ENCODE peak calls at places on chromosomes 4 and X, in seven cellular contexts. E, G, J, K, U, V and C are unnamed samples. For H3K4me1, the result is how much of the 10 kb centered on the place peaks cover.

GRCh38 chr4:72112514-72113156 is 80.8 kb downstream of the NPFFR2 start:
- DNase-seq in U (no peak), G (no peak), V (peak), E (no peak), K (no peak), J (no peak), C (no peak)

GRCh38 chr4:178063568-178063967 is 621.3 kb upstream of the AGA start:
- DNase-seq in G (no peak), U (no peak), K (no peak), E (no peak), V (no peak), J (no peak), C (no peak)

GRCh38 chrX:132836471-132836870 is 122.0 kb downstream of the HS6ST2 start:
- DNase-seq in V (no peak), E (no peak), G (no peak), K (no peak), J (no peak), U (no peak), C (no peak)

GRCh38 chr4:159296061-159296460 is 193.2 kb downstream of the RAPGEF2 start:
- DNase-seq in E (no peak), J (no peak), U (no peak), K (no peak), G (no peak), V (no peak), C (no peak)

GRCh38 chrX:39905475-39905889 is 192.3 kb downstream of the BCOR start:
- DNase-seq in U (no peak), V (no peak), J (no peak), G (peak), E (peak), K (peak), C (no peak)

GRCh38 chr4:180455226-180455625 is 1788.0 kb upstream of the TENM3 start:
- DNase-seq in K (no peak), V (no peak), G (no peak), E (no peak), U (no peak), J (no peak), C (no peak)

GRCh38 chr4:41839945-41840854 is 91.7 kb upstream of the PHOX2B start:
- DNase-seq in E (no peak), J (no peak), G (no peak), V (no peak), K (no peak), U (no peak), C (no peak)

GRCh38 chr4:68152411-68152810 is 22.7 kb upstream of the TMPRSS11F start:
- DNase-seq in E (no peak), G (no peak), U (no peak), V (peak), J (no peak), K (no peak), C (no peak)

GRCh38 chrX:21781976-21782375 is 24.1 kb upstream of the SMPX start:
- DNase-seq in K (no peak), E (no peak), G (no peak), V (no peak), J (no peak), U (no peak), C (no peak)

GRCh38 chr4:141107927-141108326 is 25.3 kb downstream of the RNF150 start:
- DNase-seq in V (no peak), U (no peak), G (no peak), K (no peak), J (no peak), E (no peak), C (no peak)

GRCh38 chr4:182221987-182222386 is 21.2 kb upstream of the TENM3 start:
- DNase-seq in U (no peak), V (no peak), J (no peak), E (no peak), G (no peak), K (no peak), C (no peak)

GRCh38 chr4:78288327-78288726 is 231.2 kb downstream of the FRAS1 start:
- DNase-seq in E (no peak), V (no peak), J (no peak), G (no peak), K (no peak), U (no peak), C (no peak)

GRCh38 chr4:174228988-174229387 is 54.5 kb downstream of the FBXO8 start:
- DNase-seq in V (no peak), U (no peak), G (no peak), J (no peak), K (no peak), E (no peak), C (no peak)

GRCh38 chr4:177607111-177607573 is 164.9 kb upstream of the AGA start:
- DNase-seq in G (no peak), J (no peak), E (no peak), K (no peak), U (no peak), V (no peak), C (no peak)

GRCh38 chr4:26141916-26142638 is 178.7 kb upstream of the RBPJ start:
- DNase-seq in J (peak), U (no peak), G (peak), V (no peak), E (peak), K (peak), C (peak)

GRCh38 chr4:175106301-175106700 is 188.1 kb downstream of the ADAM29 start:
- DNase-seq in J (no peak), G (no peak), U (no peak), V (no peak), K (no peak), E (no peak), C (no peak)

GRCh38 chr4:159950707-159951106 is 847.8 kb downstream of the RAPGEF2 start:
- DNase-seq in J (no peak), G (no peak), U (no peak), K (no peak), E (no peak), V (no peak), C (no peak)

GRCh38 chr4:147772459-147772969 is 40.6 kb downstream of the ARHGAP10 start:
- DNase-seq in U (no peak), J (no peak), K (no peak), G (no peak), E (no peak), V (no peak), C (no peak)

GRCh38 chr4:74480267-74480666 is 35.3 kb downstream of the AREG start:
- DNase-seq in K (no peak), J (no peak), V (no peak), G (no peak), E (no peak), U (peak), C (no peak)

GRCh38 chr4:132001542-132001941 is 1147.6 kb upstream of the PCDH10 start:
- DNase-seq in G (no peak), K (no peak), E (no peak), J (no peak), U (no peak), V (no peak), C (no peak)

GRCh38 chr4:82785248-82786003 is 13.2 kb downstream of the SCD5 start:
- DNase-seq in V (peak), G (no peak), E (no peak), K (no peak), J (no peak), U (no peak), C (no peak)

GRCh38 chrX:37662181-37662580 is 23.4 kb upstream of the XK start:
- DNase-seq in E (no peak), G (no peak), K (no peak), V (no peak), U (no peak), J (no peak), C (no peak)

GRCh38 chr4:156898373-156899117 is 73.1 kb downstream of the PDGFC start:
- DNase-seq in E (no peak), G (no peak), J (no peak), K (no peak), V (no peak), U (no peak), C (no peak)

GRCh38 chrX:154355776-154356140 is 18.7 kb downstream of the FLNA start:
- DNase-seq in V (no peak), U (no peak), K (no peak), J (no peak), G (no peak), E (no peak), C (no peak)

GRCh38 chrX:8688776-8689175 is 43.2 kb downstream of the ANOS1 start:
- DNase-seq in V (no peak), J (no peak), K (no peak), E (no peak), U (no peak), G (no peak), C (no peak)

GRCh38 chrX:109858602-109859341 is 125.7 kb upstream of the ACSL4 start:
- DNase-seq in V (no peak), U (no peak), G (no peak), E (no peak), K (no peak), J (no peak), C (no peak)

GRCh38 chr4:57065730-57066482 is 44.3 kb downstream of the IGFBP7 start:
- DNase-seq in J (no peak), G (no peak), K (no peak), U (no peak), V (no peak), E (no peak), C (no peak)

DNA sequence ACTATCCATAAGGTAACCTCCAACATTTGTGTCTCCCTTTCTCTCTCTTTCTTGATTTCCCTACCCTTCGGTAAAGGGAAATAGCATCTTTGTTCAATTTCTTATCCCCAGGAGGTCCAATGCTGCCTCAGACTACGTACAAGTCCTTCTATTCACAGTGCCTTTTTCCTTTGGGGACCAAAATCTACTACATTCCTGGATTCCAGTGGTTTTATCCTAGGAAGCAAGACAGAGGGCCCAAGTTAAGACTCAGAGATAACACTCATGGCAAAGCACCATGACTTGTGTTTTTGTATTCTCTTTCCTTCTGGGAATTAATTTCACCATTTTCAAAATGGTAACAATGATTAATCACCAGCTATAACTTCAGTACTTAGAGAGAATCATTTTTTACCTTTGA is 10.6 kb downstream of the G3BP2 start:
- DNase-seq in V (no peak), U (no peak), K (no peak), G (no peak), E (no peak), J (no peak), C (no peak)
- H3K4me1 ChIP-seq in V (under half), U (under half), K (under half), G (under half), E (under half), J (under half), C (under half)

DNA sequence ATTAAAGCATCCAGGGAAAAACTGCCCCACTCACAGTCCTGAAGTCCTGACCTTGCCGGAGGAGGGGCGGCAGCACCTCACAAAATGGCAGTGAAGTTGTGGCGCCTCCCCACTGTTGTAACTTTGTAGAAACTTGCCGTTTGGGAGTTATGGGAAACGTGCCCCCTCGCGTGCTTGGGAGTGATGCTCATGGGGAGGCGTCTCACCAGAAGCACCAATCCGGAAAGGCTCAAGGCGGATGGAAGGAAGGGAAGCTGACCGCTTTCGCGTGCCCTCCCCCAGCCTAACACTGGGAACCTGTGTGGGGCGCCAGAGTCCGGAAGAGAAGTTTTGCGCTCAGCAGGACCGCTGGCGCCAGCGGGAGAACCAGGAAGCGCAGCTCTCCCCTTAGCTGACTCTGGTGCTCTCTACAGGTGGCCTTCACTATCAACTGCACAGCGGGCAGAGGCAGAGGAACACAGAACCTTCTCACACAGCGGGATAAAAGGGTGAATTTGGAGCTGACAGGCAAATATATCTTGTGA is at the start of the genes CT45A10 and SAGE1:
- DNase-seq in E (no peak), J (no peak), G (no peak), K (no peak), V (no peak), U (no peak), C (no peak)
- H3K4me3 ChIP-seq in E (no peak), J (no peak), G (no peak), K (no peak), V (no peak), U (no peak), C (no peak)

GRCh38 chr4:8268901-8269534 is 536 bp upstream of the HTRA3 start:
- DNase-seq in V (no peak), E (no peak), G (no peak), J (no peak), U (no peak), K (no peak), C (no peak)

GRCh38 chr4:8270418-8270771 is 841 bp downstream of the HTRA3 start:
- DNase-seq in K (no peak), G (no peak), V (no peak), E (no peak), J (no peak), U (no peak), C (no peak)

GRCh38 chr4:8268211-8268610 is 1.3 kb upstream of the HTRA3 start:
- DNase-seq in J (no peak), V (no peak), E (no peak), K (no peak), U (no peak), G (no peak), C (no peak)

GRCh38 chr4:8270912-8271815 is 1.6 kb downstream of the HTRA3 start:
- DNase-seq in J (no peak), G (no peak), E (no peak), U (no peak), V (no peak), K (peak), C (no peak)

GRCh38 chr4:8269535-8270417 is at the start of gene HTRA3:
- DNase-seq in V (no peak), G (peak), E (peak), K (peak), J (peak), U (no peak), C (peak)
- TF ChIP-seq POLR2A in V (no peak), G (no peak), E (peak), K (no peak), J (no peak), U (no peak), C (peak)

DNA sequence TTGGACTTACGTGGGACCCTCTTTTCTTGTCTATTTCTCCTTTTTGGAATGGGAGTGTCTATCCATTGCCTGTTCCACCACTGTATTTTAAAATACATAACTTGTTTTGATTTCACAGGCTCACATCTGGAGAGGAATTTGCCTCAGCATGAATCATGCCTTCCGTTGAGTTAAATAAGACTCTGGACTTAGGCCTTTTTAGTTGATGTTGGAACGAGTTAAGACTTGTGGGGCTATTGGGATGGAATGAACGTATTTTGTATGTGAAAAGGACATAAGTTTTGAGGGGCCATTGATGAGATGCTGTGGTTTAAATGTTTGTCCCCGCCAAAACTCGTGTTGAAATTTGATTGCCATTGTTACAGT is 66.2 kb downstream of the BEX3 start:
- DNase-seq in K (no peak), E (no peak), V (no peak), G (no peak), J (no peak), U (no peak), C (no peak)
- H3K4me1 ChIP-seq in K (under half), E (under half), V (under half), G (under half), J (under half), U (under half), C (under half)

DNA sequence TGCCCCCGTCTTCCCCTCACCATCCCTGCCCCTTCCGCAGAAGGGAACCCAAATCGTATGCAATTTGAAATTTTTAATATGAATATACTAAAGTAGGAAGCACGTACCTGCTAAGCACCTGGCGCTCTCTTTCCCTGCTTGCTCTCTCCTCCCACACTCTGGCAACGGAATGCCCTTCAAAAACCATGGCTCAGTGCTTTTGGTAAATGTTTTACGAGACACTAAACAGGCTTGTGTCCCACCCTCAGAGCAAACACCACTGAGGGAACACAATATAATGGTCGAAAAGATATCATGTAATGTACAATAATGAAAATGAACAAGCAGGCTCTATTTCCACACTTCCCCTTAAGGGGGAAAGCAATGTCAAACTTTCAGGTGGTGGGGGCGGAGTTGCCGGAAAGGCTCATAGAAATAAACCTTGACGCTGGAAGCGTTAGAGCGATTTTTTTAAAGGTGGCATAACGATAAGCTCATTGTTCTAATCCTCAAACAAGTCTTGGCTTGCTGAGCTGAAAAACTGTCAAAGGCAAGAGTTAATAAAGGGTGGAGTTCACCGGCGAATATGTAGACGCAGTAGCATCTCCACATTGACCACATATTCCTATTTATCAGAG is 115.1 kb downstream of the RBM47 start:
- DNase-seq in V (no peak), U (no peak), J (peak), E (no peak), K (no peak), G (peak), C (no peak)
- H3K4me3 ChIP-seq in V (no peak), U (peak), J (peak), E (no peak), K (no peak), G (peak), C (no peak)

GRCh38 chr4:48268956-48269860 is at the start of gene TEC:
- DNase-seq in U (peak), V (peak), G (peak), K (peak), J (peak), E (peak), C (peak)
- TF ChIP-seq POLR2A in U (no peak), V (peak), G (peak), K (peak), J (peak), E (peak), C (peak)

DNA sequence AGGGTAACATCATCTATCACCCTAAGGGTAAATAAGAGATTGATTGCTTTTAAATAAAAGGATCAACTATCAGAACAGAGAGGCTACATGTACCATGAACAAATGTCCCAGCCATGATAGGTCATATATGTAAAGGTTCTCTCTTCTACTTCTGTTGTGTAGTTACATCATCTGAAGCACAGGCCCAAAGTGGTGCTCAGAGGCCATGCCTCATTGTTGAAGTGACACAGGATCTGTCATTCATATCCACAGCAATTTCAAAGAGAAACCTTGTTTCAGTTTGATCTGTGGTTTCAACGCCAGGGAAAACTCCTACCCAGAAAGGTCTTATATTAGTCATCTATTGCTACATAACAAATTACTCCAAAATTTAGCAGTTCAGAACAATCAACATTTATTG is 269.2 kb upstream of the MAOA start:
- DNase-seq in K (no peak), U (no peak), V (no peak), G (no peak), E (no peak), J (no peak), C (no peak)
- H3K4me1 ChIP-seq in K (under half), U (under half), V (under half), G (under half), E (under half), J (under half), C (under half)